ENCODE peak calls at places on chromosomes 13 and 19, in eight cellular contexts. One of them, this sample, is unnamed.

GRCh38 chr13:89897681-89898080 is 1449.8 kb upstream of the MIR17HG start:
- DNase-seq in adrenal gland: no peak
- DNase-seq in heart left ventricle: no peak
- DNase-seq in stomach: no peak
- DNase-seq in Peyer's patch: no peak
- DNase-seq in H54: no peak
- DNase-seq in sigmoid colon: no peak
- DNase-seq in uterus: no peak
- DNase-seq in this sample: no peak

GRCh38 chr19:17831419-17831888 is 10.1 kb upstream of the INSL3 start:
- DNase-seq in stomach: no peak
- DNase-seq in uterus: no peak
- DNase-seq in H54: no peak
- DNase-seq in heart left ventricle: no peak
- DNase-seq in sigmoid colon: no peak
- DNase-seq in adrenal gland: no peak
- DNase-seq in Peyer's patch: no peak
- DNase-seq in this sample: no peak

GRCh38 chr19:11356074-11356397 is 804 bp downstream of the PLPPR2 start:
- DNase-seq in Peyer's patch: no peak
- DNase-seq in uterus: no peak
- DNase-seq in adrenal gland: no peak
- DNase-seq in heart left ventricle: no peak
- DNase-seq in sigmoid colon: no peak
- DNase-seq in H54: no peak
- DNase-seq in stomach: no peak
- DNase-seq in this sample: no peak

GRCh38 chr19:56732974-56733373 is 61.4 kb upstream of the ZNF835 start:
- DNase-seq in adrenal gland: no peak
- DNase-seq in stomach: no peak
- DNase-seq in H54: no peak
- DNase-seq in Peyer's patch: no peak
- DNase-seq in uterus: no peak
- DNase-seq in sigmoid colon: no peak
- DNase-seq in heart left ventricle: no peak
- DNase-seq in this sample: no peak

GRCh38 chr13:42047561-42048322 is 706 bp upstream of the DGKH start:
- DNase-seq in uterus: peak; percentile 35
- DNase-seq in adrenal gland: peak; percentile 36
- DNase-seq in sigmoid colon: peak; percentile 70
- DNase-seq in H54: peak; percentile 37
- DNase-seq in Peyer's patch: no peak
- DNase-seq in stomach: peak; percentile 57
- DNase-seq in heart left ventricle: peak; percentile 39
- DNase-seq in this sample: peak; percentile 76

GRCh38 chr13:74641586-74641985 is 507.4 kb upstream of the KLF12 start:
- DNase-seq in adrenal gland: no peak
- DNase-seq in sigmoid colon: no peak
- DNase-seq in H54: no peak
- DNase-seq in stomach: no peak
- DNase-seq in uterus: no peak
- DNase-seq in Peyer's patch: no peak
- DNase-seq in heart left ventricle: no peak
- DNase-seq in this sample: no peak

GRCh38 chr13:20064128-20064527 is 96.7 kb downstream of the GJA3 start:
- DNase-seq in H54: no peak
- DNase-seq in adrenal gland: no peak
- DNase-seq in Peyer's patch: no peak
- DNase-seq in stomach: no peak
- DNase-seq in sigmoid colon: no peak
- DNase-seq in heart left ventricle: no peak
- DNase-seq in uterus: no peak
- DNase-seq in this sample: no peak

GRCh38 chr19:44515031-44515430 is 14.4 kb downstream of the CEACAM20 start:
- DNase-seq in sigmoid colon: no peak
- DNase-seq in heart left ventricle: no peak
- DNase-seq in uterus: no peak
- DNase-seq in H54: no peak
- DNase-seq in stomach: no peak
- DNase-seq in Peyer's patch: no peak
- DNase-seq in adrenal gland: no peak
- DNase-seq in this sample: no peak

GRCh38 chr13:22154041-22154440 is 483.2 kb downstream of the FGF9 start:
- DNase-seq in Peyer's patch: no peak
- DNase-seq in H54: no peak
- DNase-seq in adrenal gland: no peak
- DNase-seq in sigmoid colon: no peak
- DNase-seq in heart left ventricle: no peak
- DNase-seq in uterus: no peak
- DNase-seq in stomach: no peak
- DNase-seq in this sample: no peak

GRCh38 chr19:33399745-33400681 is 26.5 kb downstream of the CEBPG start:
- DNase-seq in heart left ventricle: no peak
- DNase-seq in Peyer's patch: no peak
- DNase-seq in sigmoid colon: peak; percentile 63
- DNase-seq in adrenal gland: no peak
- DNase-seq in uterus: no peak
- DNase-seq in stomach: no peak
- DNase-seq in H54: no peak
- DNase-seq in this sample: peak; percentile 0

GRCh38 chr13:46804391-46804815 is 7.4 kb upstream of the ESD start:
- DNase-seq in heart left ventricle: no peak
- DNase-seq in Peyer's patch: no peak
- DNase-seq in stomach: no peak
- DNase-seq in uterus: no peak
- DNase-seq in sigmoid colon: no peak
- DNase-seq in H54: peak; percentile 31
- DNase-seq in adrenal gland: no peak
- DNase-seq in this sample: no peak

GRCh38 chr13:109776575-109776974 is 9.8 kb downstream of the IRS2 start:
- DNase-seq in heart left ventricle: no peak
- DNase-seq in Peyer's patch: no peak
- DNase-seq in adrenal gland: no peak
- DNase-seq in stomach: no peak
- DNase-seq in sigmoid colon: no peak
- DNase-seq in uterus: no peak
- DNase-seq in H54: no peak
- DNase-seq in this sample: no peak

GRCh38 chr13:113448885-113449692 is 4.2 kb downstream of the ADPRHL1 start:
- DNase-seq in sigmoid colon: peak; percentile 61
- DNase-seq in H54: no peak
- DNase-seq in heart left ventricle: no peak
- DNase-seq in adrenal gland: peak; percentile 73
- DNase-seq in stomach: peak; percentile 86
- DNase-seq in uterus: peak; percentile 64
- DNase-seq in Peyer's patch: peak; percentile 25
- DNase-seq in this sample: peak; percentile 83

GRCh38 chr19:36081385-36081784 is 26.7 kb downstream of the WDR62 start:
- DNase-seq in Peyer's patch: no peak
- DNase-seq in sigmoid colon: no peak
- DNase-seq in stomach: no peak
- DNase-seq in H54: no peak
- DNase-seq in uterus: no peak
- DNase-seq in adrenal gland: no peak
- DNase-seq in heart left ventricle: no peak
- DNase-seq in this sample: no peak

DNA sequence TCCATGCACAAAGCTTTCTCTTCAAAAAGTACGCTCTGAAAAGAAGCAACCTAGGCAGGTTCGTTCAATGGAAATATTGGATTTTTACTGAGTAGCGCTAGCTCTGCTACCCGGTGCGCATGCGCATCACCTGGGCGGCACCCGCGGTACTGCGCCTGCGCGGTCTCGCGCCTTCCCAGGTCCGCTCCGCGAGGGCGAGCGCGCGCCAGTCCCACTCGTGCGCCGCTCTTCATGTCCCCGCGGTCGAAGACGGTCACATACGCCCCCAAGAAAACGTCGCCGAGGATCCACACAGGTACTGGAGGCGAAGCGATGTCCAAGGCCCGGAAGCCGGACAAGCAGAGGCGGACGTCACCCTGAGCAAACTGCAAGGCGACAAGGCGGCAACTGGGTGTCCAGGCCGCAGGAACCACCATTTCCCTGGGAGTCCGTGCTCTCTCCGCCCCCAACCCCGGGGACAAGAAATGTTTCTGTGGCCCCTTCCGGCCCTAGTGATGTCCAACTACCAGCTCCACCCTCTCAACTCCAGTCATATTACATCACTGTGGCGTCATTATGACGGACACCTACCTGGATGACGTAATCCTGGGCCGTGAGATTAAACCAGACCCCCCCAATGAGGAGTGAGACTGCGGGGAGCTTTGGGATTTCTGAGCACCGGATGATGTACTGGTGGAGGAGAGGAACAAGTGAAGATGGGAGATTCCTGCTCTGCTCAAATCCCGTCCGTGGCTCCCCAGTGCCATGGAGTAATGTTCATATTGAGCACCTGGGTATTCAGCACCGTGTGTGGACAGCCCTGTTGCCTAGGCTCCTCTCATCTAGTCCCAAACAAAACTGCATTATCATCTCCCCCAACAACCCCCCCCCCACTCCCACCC is 4.8 kb upstream of the KCNC3 start:
- DNase-seq in uterus: peak; percentile 43
- DNase-seq in sigmoid colon: peak; percentile 74
- DNase-seq in Peyer's patch: peak; percentile 66
- DNase-seq in adrenal gland: peak; percentile 76
- DNase-seq in H54: peak; percentile 99
- DNase-seq in stomach: peak; percentile 82
- DNase-seq in heart left ventricle: peak; percentile 66
- DNase-seq in this sample: peak; percentile 84
- TF ChIP-seq POLR2A in uterus: no peak
- TF ChIP-seq POLR2A in sigmoid colon: peak; percentile 13
- TF ChIP-seq POLR2A in Peyer's patch: peak; percentile 53
- TF ChIP-seq POLR2A in adrenal gland: peak; percentile 65
- TF ChIP-seq POLR2A in H54: peak; percentile 88
- TF ChIP-seq POLR2A in stomach: no peak
- TF ChIP-seq POLR2A in heart left ventricle: no peak
- TF ChIP-seq POLR2A in this sample: peak; percentile 63

GRCh38 chr13:30307966-30308290 is 577 bp upstream of the KATNAL1 start:
- DNase-seq in stomach: no peak
- DNase-seq in heart left ventricle: no peak
- DNase-seq in uterus: no peak
- DNase-seq in adrenal gland: no peak
- DNase-seq in Peyer's patch: no peak
- DNase-seq in sigmoid colon: no peak
- DNase-seq in H54: no peak
- DNase-seq in this sample: no peak

GRCh38 chr13:30307194-30307965 is at the start of gene KATNAL1:
- DNase-seq in heart left ventricle: peak; percentile 85
- DNase-seq in adrenal gland: peak; percentile 84
- DNase-seq in stomach: peak; percentile 68
- DNase-seq in sigmoid colon: peak; percentile 91
- DNase-seq in uterus: peak; percentile 88
- DNase-seq in H54: peak; percentile 39
- DNase-seq in Peyer's patch: peak; percentile 76
- DNase-seq in this sample: peak; percentile 78

GRCh38 chr13:30308548-30308947 is 1.2 kb upstream of the KATNAL1 start:
- DNase-seq in heart left ventricle: no peak
- DNase-seq in stomach: no peak
- DNase-seq in Peyer's patch: no peak
- DNase-seq in sigmoid colon: no peak
- DNase-seq in uterus: no peak
- DNase-seq in adrenal gland: no peak
- DNase-seq in H54: no peak
- DNase-seq in this sample: no peak

GRCh38 chr13:30305456-30305855 is 1.9 kb downstream of the KATNAL1 start:
- DNase-seq in Peyer's patch: no peak
- DNase-seq in adrenal gland: no peak
- DNase-seq in sigmoid colon: no peak
- DNase-seq in stomach: no peak
- DNase-seq in uterus: no peak
- DNase-seq in heart left ventricle: no peak
- DNase-seq in H54: no peak
- DNase-seq in this sample: no peak

DNA sequence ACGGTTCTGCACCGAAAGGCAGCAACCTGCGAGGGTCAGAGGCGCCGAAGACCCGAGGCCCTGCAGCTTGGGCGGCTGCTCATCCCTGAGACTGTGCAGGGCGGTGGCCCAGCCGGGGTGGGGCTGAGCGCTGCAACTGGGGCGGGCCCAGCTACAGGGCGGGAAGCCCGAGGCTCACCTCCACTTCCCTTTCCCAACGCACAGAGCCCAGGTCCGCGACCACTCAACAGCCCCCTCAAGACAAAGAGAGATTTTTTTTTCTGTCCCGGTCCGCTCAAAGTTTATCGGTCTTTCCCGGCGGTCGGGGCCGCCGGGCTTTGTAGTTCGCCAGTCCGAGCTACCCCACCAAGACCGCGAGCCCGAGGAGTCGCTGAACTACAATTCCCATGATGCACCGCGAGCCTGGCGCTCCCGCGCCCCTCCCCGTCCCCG is 573 bp downstream of the KATNAL1 start:
- DNase-seq in stomach: peak; percentile 92
- DNase-seq in sigmoid colon: peak; percentile 97
- DNase-seq in heart left ventricle: peak; percentile 96
- DNase-seq in Peyer's patch: peak; percentile 91
- DNase-seq in H54: peak; percentile 47
- DNase-seq in adrenal gland: peak; percentile 97
- DNase-seq in uterus: peak; percentile 95
- DNase-seq in this sample: peak; percentile 95
- TF ChIP-seq POLR2A in stomach: no peak
- TF ChIP-seq POLR2A in sigmoid colon: no peak
- TF ChIP-seq POLR2A in heart left ventricle: no peak
- TF ChIP-seq POLR2A in Peyer's patch: no peak
- TF ChIP-seq POLR2A in H54: peak; percentile 76
- TF ChIP-seq POLR2A in adrenal gland: no peak
- TF ChIP-seq POLR2A in uterus: no peak
- TF ChIP-seq POLR2A in this sample: no peak

DNA sequence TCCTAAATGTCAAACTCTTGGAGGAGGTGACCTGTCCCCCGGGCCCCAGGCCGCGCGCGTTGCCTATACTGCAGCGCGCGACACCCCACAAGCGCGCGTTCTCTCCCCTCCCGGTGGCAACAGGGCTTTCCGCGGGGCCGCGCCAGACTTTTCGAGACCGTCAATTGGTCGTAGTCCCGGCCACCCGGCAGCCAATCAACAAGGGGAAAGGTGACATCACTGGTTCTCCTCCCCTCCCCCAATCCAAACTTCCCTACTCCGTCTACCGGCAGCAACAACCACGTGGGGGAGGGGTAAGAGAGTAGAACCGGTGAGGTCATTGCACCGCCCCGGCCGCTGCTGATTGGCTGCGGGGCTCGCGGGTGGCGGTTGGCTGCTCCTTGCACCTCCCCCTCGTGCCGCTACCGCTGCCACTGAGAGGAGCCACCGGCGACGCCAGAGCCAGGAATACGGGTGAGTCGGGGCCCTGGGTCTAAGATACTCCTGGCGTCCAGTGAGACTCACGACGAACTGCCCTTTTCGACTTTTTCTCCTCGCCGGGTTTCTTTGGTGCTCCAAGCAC is 829 bp upstream of the CIC start:
- DNase-seq in heart left ventricle: peak; percentile 100
- DNase-seq in Peyer's patch: peak; percentile 99
- DNase-seq in stomach: peak; percentile 99
- DNase-seq in adrenal gland: peak; percentile 100
- DNase-seq in H54: peak; percentile 98
- DNase-seq in sigmoid colon: peak; percentile 100
- DNase-seq in uterus: peak; percentile 99
- DNase-seq in this sample: peak; percentile 99
- TF ChIP-seq POLR2A in heart left ventricle: no peak
- TF ChIP-seq POLR2A in Peyer's patch: no peak
- TF ChIP-seq POLR2A in stomach: peak; percentile 96
- TF ChIP-seq POLR2A in adrenal gland: no peak
- TF ChIP-seq POLR2A in H54: peak; percentile 29
- TF ChIP-seq POLR2A in sigmoid colon: peak; percentile 79
- TF ChIP-seq POLR2A in uterus: peak; percentile 96
- TF ChIP-seq POLR2A in this sample: peak; percentile 77

GRCh38 chr19:49766938-49767315 is at the start of gene AP2A1:
- DNase-seq in stomach: no peak
- DNase-seq in H54: no peak
- DNase-seq in adrenal gland: no peak
- DNase-seq in heart left ventricle: no peak
- DNase-seq in sigmoid colon: no peak
- DNase-seq in uterus: no peak
- DNase-seq in Peyer's patch: no peak
- DNase-seq in this sample: no peak
- TF ChIP-seq POLR2A in stomach: no peak
- TF ChIP-seq POLR2A in H54: peak; percentile 62
- TF ChIP-seq POLR2A in adrenal gland: no peak
- TF ChIP-seq POLR2A in heart left ventricle: peak; percentile 10
- TF ChIP-seq POLR2A in sigmoid colon: peak; percentile 34
- TF ChIP-seq POLR2A in uterus: peak; percentile 18
- TF ChIP-seq POLR2A in Peyer's patch: peak; percentile 23
- TF ChIP-seq POLR2A in this sample: peak; percentile 46